ENCODE peak calls at places on chromosomes 13 and 19, in seven cellular contexts. One of them, this sample, is unnamed.

GRCh38 chr19:5484398-5485285 is 29.4 kb downstream of the ZNRF4 start:
- DNase-seq in NCI-H1436: peak
- DNase-seq in HS-27A: no peak
- DNase-seq in NK-92 treated with Interleukin-12 subunit alpha and Interleukin-12 subunit beta, amount 100 ng/mL, for 24 hours: no peak
- DNase-seq in stimulated activated CD4-positive, alpha-beta T cell treated with anti-CD3 and anti-CD28 coated beads, Interleukin-4, amount 100 ng/mL, for 48 hours: no peak
- DNase-seq in SK-MEL-5: no peak
- DNase-seq in adipocyte: peak
- DNase-seq in this sample: no peak

GRCh38 chr13:97226013-97226412 is 3.9 kb downstream of the MBNL2 start:
- DNase-seq in NCI-H1436: no peak
- DNase-seq in SK-MEL-5: no peak
- DNase-seq in NK-92 treated with Interleukin-12 subunit alpha and Interleukin-12 subunit beta, amount 100 ng/mL, for 24 hours: no peak
- DNase-seq in HS-27A: no peak
- DNase-seq in stimulated activated CD4-positive, alpha-beta T cell treated with anti-CD3 and anti-CD28 coated beads, Interleukin-4, amount 100 ng/mL, for 48 hours: no peak
- DNase-seq in adipocyte: no peak
- DNase-seq in this sample: no peak

GRCh38 chr19:3479177-3479818 is 1.0 kb downstream of the SMIM24 start:
- DNase-seq in stimulated activated CD4-positive, alpha-beta T cell treated with anti-CD3 and anti-CD28 coated beads, Interleukin-4, amount 100 ng/mL, for 48 hours: peak
- DNase-seq in adipocyte: peak
- DNase-seq in NCI-H1436: peak
- DNase-seq in SK-MEL-5: peak
- DNase-seq in HS-27A: no peak
- DNase-seq in NK-92 treated with Interleukin-12 subunit alpha and Interleukin-12 subunit beta, amount 100 ng/mL, for 24 hours: peak
- DNase-seq in this sample: no peak

GRCh38 chr19:5801796-5802616 is 2.9 kb upstream of the NRTN start:
- DNase-seq in adipocyte: peak
- DNase-seq in NK-92 treated with Interleukin-12 subunit alpha and Interleukin-12 subunit beta, amount 100 ng/mL, for 24 hours: no peak
- DNase-seq in stimulated activated CD4-positive, alpha-beta T cell treated with anti-CD3 and anti-CD28 coated beads, Interleukin-4, amount 100 ng/mL, for 48 hours: no peak
- DNase-seq in SK-MEL-5: peak
- DNase-seq in NCI-H1436: peak
- DNase-seq in HS-27A: no peak
- DNase-seq in this sample: no peak

GRCh38 chr19:16002985-16003384 is 54.2 kb downstream of the OR10H4 start:
- DNase-seq in NCI-H1436: no peak
- DNase-seq in SK-MEL-5: no peak
- DNase-seq in stimulated activated CD4-positive, alpha-beta T cell treated with anti-CD3 and anti-CD28 coated beads, Interleukin-4, amount 100 ng/mL, for 48 hours: no peak
- DNase-seq in HS-27A: no peak
- DNase-seq in adipocyte: no peak
- DNase-seq in NK-92 treated with Interleukin-12 subunit alpha and Interleukin-12 subunit beta, amount 100 ng/mL, for 24 hours: no peak
- DNase-seq in this sample: no peak

GRCh38 chr13:112926003-112926402 is 43.0 kb upstream of the MCF2L start:
- DNase-seq in NK-92 treated with Interleukin-12 subunit alpha and Interleukin-12 subunit beta, amount 100 ng/mL, for 24 hours: no peak
- DNase-seq in stimulated activated CD4-positive, alpha-beta T cell treated with anti-CD3 and anti-CD28 coated beads, Interleukin-4, amount 100 ng/mL, for 48 hours: no peak
- DNase-seq in adipocyte: no peak
- DNase-seq in SK-MEL-5: no peak
- DNase-seq in HS-27A: no peak
- DNase-seq in NCI-H1436: no peak
- DNase-seq in this sample: no peak

GRCh38 chr19:41480336-41480735 is 37.4 kb downstream of the ERICH4 start:
- DNase-seq in NCI-H1436: no peak
- DNase-seq in adipocyte: no peak
- DNase-seq in HS-27A: no peak
- DNase-seq in SK-MEL-5: no peak
- DNase-seq in stimulated activated CD4-positive, alpha-beta T cell treated with anti-CD3 and anti-CD28 coated beads, Interleukin-4, amount 100 ng/mL, for 48 hours: no peak
- DNase-seq in NK-92 treated with Interleukin-12 subunit alpha and Interleukin-12 subunit beta, amount 100 ng/mL, for 24 hours: no peak
- DNase-seq in this sample: no peak

GRCh38 chr19:18486746-18487145 is 35.1 kb downstream of the ELL start:
- DNase-seq in HS-27A: no peak
- DNase-seq in NCI-H1436: no peak
- DNase-seq in stimulated activated CD4-positive, alpha-beta T cell treated with anti-CD3 and anti-CD28 coated beads, Interleukin-4, amount 100 ng/mL, for 48 hours: no peak
- DNase-seq in SK-MEL-5: no peak
- DNase-seq in NK-92 treated with Interleukin-12 subunit alpha and Interleukin-12 subunit beta, amount 100 ng/mL, for 24 hours: no peak
- DNase-seq in adipocyte: no peak
- DNase-seq in this sample: no peak

GRCh38 chr13:25977216-25977615 is 74.6 kb downstream of the SHISA2 start:
- DNase-seq in stimulated activated CD4-positive, alpha-beta T cell treated with anti-CD3 and anti-CD28 coated beads, Interleukin-4, amount 100 ng/mL, for 48 hours: no peak
- DNase-seq in NCI-H1436: peak
- DNase-seq in HS-27A: no peak
- DNase-seq in SK-MEL-5: no peak
- DNase-seq in adipocyte: no peak
- DNase-seq in NK-92 treated with Interleukin-12 subunit alpha and Interleukin-12 subunit beta, amount 100 ng/mL, for 24 hours: no peak
- DNase-seq in this sample: no peak

GRCh38 chr13:21871919-21872318 is 201.0 kb downstream of the FGF9 start:
- DNase-seq in NCI-H1436: no peak
- DNase-seq in adipocyte: no peak
- DNase-seq in stimulated activated CD4-positive, alpha-beta T cell treated with anti-CD3 and anti-CD28 coated beads, Interleukin-4, amount 100 ng/mL, for 48 hours: no peak
- DNase-seq in SK-MEL-5: no peak
- DNase-seq in NK-92 treated with Interleukin-12 subunit alpha and Interleukin-12 subunit beta, amount 100 ng/mL, for 24 hours: no peak
- DNase-seq in HS-27A: no peak
- DNase-seq in this sample: no peak

GRCh38 chr19:7257148-7258041 is 36.8 kb downstream of the INSR start:
- DNase-seq in HS-27A: no peak
- DNase-seq in SK-MEL-5: peak
- DNase-seq in NK-92 treated with Interleukin-12 subunit alpha and Interleukin-12 subunit beta, amount 100 ng/mL, for 24 hours: no peak
- DNase-seq in stimulated activated CD4-positive, alpha-beta T cell treated with anti-CD3 and anti-CD28 coated beads, Interleukin-4, amount 100 ng/mL, for 48 hours: no peak
- DNase-seq in NCI-H1436: no peak
- DNase-seq in adipocyte: no peak
- DNase-seq in this sample: no peak

This sample was measured in GM12891.